ENCODE peak calls at places on chromosome X, in five cellular contexts. I, Z, L, S and Q are unnamed samples.

GRCh38 chrX:72110051-72110926 is 21.4 kb downstream of the RTL5 start:
- DNase-seq in I (no peak), Z (no peak), L (no peak), S (no peak), Q (peak)

GRCh38 chrX:115344885-115345653 is 55.6 kb downstream of the LUZP4 start:
- DNase-seq in I (peak), Z (no peak), L (peak), S (peak), Q (peak)

GRCh38 chrX:154123241-154124219 is 20.5 kb upstream of the OPN1LW start:
- DNase-seq in I (no peak), Z (peak), L (no peak), S (no peak), Q (peak)

GRCh38 chrX:38929966-38930421 is 128.7 kb downstream of the MID1IP1 start:
- DNase-seq in I (no peak), Z (no peak), L (peak), S (peak), Q (peak)

GRCh38 chrX:53281321-53281822 is at the start of gene IQSEC2:
- DNase-seq in I (peak), Z (no peak), L (no peak), S (peak), Q (peak)

GRCh38 chrX:39396358-39396995 is 595.2 kb downstream of the MID1IP1 start:
- DNase-seq in I (no peak), Z (no peak), L (no peak), S (no peak), Q (no peak)

GRCh38 chrX:46704767-46705386 is 54.0 kb downstream of the SLC9A7 start:
- DNase-seq in I (no peak), Z (peak), L (no peak), S (peak), Q (peak)

GRCh38 chrX:120457766-120458180 is 11.3 kb downstream of the LAMP2 start:
- DNase-seq in I (no peak), Z (no peak), L (peak), S (peak), Q (peak)

GRCh38 chrX:11530621-11531020 is 135.1 kb downstream of the ARHGAP6 start:
- DNase-seq in I (no peak), Z (no peak), L (peak), S (peak), Q (peak)

GRCh38 chrX:110341189-110342035 is 17.2 kb upstream of the RTL9 start:
- DNase-seq in I (no peak), Z (no peak), L (peak), S (peak), Q (peak)

GRCh38 chrX:40173662-40174593 is 76.2 kb upstream of the BCOR start:
- DNase-seq in I (peak), Z (peak), L (no peak), S (no peak), Q (peak)

GRCh38 chrX:22577181-22577580 is 304.5 kb downstream of the CBLL2 start:
- DNase-seq in I (no peak), Z (no peak), L (no peak), S (peak), Q (peak)

GRCh38 chrX:140918398-140919043 is 83.9 kb upstream of the SPANXB1 start:
- DNase-seq in I (no peak), Z (peak), L (peak), S (peak), Q (peak)

GRCh38 chrX:120377179-120377578 is 15.3 kb downstream of the ATP1B4 start:
- DNase-seq in I (no peak), Z (no peak), L (no peak), S (no peak), Q (no peak)

GRCh38 chrX:83469551-83469950 is 38.5 kb upstream of the POU3F4 start:
- DNase-seq in I (no peak), Z (peak), L (peak), S (peak), Q (peak)

GRCh38 chrX:41600266-41600665 is 88.5 kb upstream of the GPR34 start:
- DNase-seq in I (no peak), Z (no peak), L (peak), S (peak), Q (peak)

GRCh38 chrX:71910526-71911022 is at the start of gene NHSL2:
- DNase-seq in I (peak), Z (no peak), L (no peak), S (no peak), Q (no peak)

GRCh38 chrX:10832103-10832502 is 211.7 kb upstream of the MID1 start:
- DNase-seq in I (no peak), Z (no peak), L (no peak), S (peak), Q (no peak)

GRCh38 chrX:94041881-94042280 is 367.9 kb downstream of the FAM133A start:
- DNase-seq in I (no peak), Z (no peak), L (no peak), S (no peak), Q (no peak)

GRCh38 chrX:130110379-130111219 is at the start of gene ELF4:
- DNase-seq in I (peak), Z (peak), L (no peak), S (peak), Q (peak)